ENCODE peak calls at places on chromosome 1, in seven cellular contexts. X is mucosa of descending colon, U is brain microvascular endothelial cell, B is GM06990, P is fibroblast of pulmonary artery, S is upper lobe of right lung, D is Peyer's patch. T is an unnamed sample.

GRCh38 chr1:91730781-91731732 is 154.9 kb downstream of the TGFBR3 start:
- DNase-seq in P (peak), B (no peak), D (no peak), X (no peak), S (peak), U (no peak), T (peak)

GRCh38 chr1:119338004-119338403 is 30.6 kb upstream of the HAO2 start:
- DNase-seq in P (no peak), X (no peak), U (no peak), B (no peak), D (no peak), S (no peak), T (no peak)

GRCh38 chr1:87958201-87958600 is 629.5 kb downstream of the LMO4 start:
- DNase-seq in B (no peak), U (no peak), D (no peak), X (no peak), P (no peak), S (no peak), T (no peak)

GRCh38 chr1:84936116-84936810 is 43.3 kb upstream of the LPAR3 start:
- DNase-seq in P (peak), D (no peak), U (peak), S (no peak), B (no peak), X (peak), T (peak)

GRCh38 chr1:7281821-7282220 is 489.3 kb upstream of the VAMP3 start:
- DNase-seq in B (no peak), S (no peak), D (no peak), U (peak), X (no peak), P (peak), T (no peak)

GRCh38 chr1:187516874-187517273 is 688.1 kb downstream of the PLA2G4A start:
- DNase-seq in S (no peak), D (no peak), B (no peak), X (no peak), P (no peak), U (no peak), T (no peak)

GRCh38 chr1:55937840-55938375 is 641.5 kb downstream of the PLPP3 start:
- DNase-seq in X (no peak), B (no peak), U (no peak), D (no peak), P (no peak), S (no peak), T (no peak)

GRCh38 chr1:151165281-151165737 is 393 bp downstream of the LYSMD1 start:
- DNase-seq in D (no peak), P (no peak), S (peak), B (no peak), X (peak), U (peak), T (peak)

GRCh38 chr1:189697113-189697512 is 780.6 kb downstream of the BRINP3 start:
- DNase-seq in D (no peak), U (no peak), S (no peak), X (no peak), P (no peak), B (no peak), T (no peak)

DNA sequence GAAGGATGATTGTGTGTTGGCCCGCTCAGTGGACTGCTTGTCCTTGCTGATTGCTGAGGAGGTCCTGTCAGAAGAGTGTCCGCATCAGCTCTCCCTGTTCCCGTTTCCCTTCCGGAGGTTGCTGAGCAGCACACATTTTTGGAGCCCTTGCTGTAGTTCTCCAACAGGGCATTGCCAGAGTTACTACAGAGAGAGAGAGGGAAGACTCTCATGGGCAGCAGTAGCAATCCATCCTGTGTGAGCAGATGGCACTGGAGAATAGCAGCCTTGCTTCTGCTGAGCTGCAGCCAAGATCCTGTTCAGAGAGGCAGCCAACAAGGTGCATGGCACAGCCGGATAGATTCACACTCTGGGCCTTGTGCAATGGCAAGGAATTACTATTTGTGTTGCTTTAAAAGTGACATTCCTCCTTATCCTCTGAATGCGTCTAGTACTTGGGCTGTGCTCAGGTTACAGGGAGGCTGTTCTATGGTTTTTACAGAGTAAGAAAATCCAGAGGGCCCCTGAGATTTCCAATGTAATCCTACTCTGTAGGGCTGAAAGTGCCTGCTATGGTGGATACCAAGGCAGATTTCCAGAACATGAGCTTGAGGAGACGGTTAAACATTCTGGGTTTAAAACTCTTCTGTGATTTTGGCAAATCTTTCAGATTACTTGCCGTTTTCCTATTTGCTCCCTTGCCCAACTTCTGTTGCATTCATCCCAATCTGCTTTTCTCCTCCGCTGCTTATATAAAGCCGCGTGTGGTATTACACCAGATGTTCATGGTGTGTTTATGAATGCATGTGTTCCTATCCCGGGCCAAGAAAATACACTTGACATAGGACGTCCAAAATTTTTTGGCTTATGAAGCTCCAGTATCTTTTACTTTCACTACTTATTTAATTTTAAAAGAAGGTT is 27.4 kb downstream of the AK4 start:
- DNase-seq in U (peak), D (no peak), P (peak), X (no peak), B (no peak), S (no peak), T (no peak)
- H3K4me3 ChIP-seq in U (no peak), D (no peak), P (no peak), X (no peak), B (no peak), S (no peak), T (no peak)

DNA sequence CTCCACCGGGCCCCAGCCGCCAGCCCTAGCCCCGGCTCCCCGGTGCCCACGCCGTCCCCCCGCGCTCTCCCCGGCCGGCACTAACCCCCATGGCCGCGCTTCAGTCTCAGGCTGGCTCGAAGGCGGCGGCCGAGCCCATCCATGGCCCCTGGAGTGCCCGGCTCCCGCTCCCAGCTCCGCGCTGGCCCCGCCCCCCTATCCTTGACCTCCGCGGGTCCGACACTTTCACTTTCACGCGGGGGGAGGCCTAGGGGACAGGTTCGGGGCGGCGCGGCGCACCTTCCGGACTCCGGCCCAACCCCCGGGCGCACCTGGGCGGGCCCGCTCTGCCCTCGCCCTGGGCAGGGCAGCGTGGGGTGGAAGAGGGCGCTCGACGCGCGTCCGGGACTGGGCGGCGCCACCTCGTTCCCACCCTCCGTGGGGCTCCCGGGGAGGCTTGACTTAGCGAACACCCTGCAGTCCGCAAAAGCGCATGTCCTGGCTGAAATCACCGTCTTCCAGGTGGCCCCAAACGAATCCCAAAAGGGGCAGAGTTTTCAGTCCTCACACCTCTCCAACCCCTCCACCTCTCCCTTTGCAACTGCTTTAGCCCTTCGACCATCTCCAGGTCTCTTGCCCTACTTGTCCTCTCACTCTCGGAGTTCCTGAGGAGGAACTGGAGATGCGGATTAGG is 3.9 kb upstream of the DENND2D start:
- DNase-seq in X (peak), B (peak), D (peak), P (no peak), U (no peak), S (peak), T (peak)
- H3K4me3 ChIP-seq in X (peak), B (peak), D (peak), P (peak), U (peak), S (peak), T (peak)

GRCh38 chr1:180631197-180631765 is 541 bp upstream of the XPR1 start:
- DNase-seq in S (no peak), B (peak), P (no peak), X (peak), D (no peak), U (no peak), T (no peak)

GRCh38 chr1:180631766-180632325 is at the start of gene XPR1:
- DNase-seq in P (peak), S (peak), U (peak), D (peak), B (peak), X (peak), T (peak)

GRCh38 chr1:180630408-180631196 is 1.2 kb upstream of the XPR1 start:
- DNase-seq in S (no peak), X (no peak), P (no peak), U (no peak), B (no peak), D (no peak), T (no peak)

GRCh38 chr1:180632326-180633088 is 685 bp downstream of the XPR1 start:
- DNase-seq in D (peak), B (no peak), P (no peak), S (peak), U (no peak), X (peak), T (peak)

GRCh38 chr1:180633092-180634045 is 1.5 kb downstream of the XPR1 start:
- DNase-seq in B (no peak), X (no peak), S (no peak), P (peak), D (no peak), U (no peak), T (no peak)
- H3K4me3 ChIP-seq in B (peak), X (no peak), S (peak), P (peak), D (no peak), U (no peak), T (peak)

DNA sequence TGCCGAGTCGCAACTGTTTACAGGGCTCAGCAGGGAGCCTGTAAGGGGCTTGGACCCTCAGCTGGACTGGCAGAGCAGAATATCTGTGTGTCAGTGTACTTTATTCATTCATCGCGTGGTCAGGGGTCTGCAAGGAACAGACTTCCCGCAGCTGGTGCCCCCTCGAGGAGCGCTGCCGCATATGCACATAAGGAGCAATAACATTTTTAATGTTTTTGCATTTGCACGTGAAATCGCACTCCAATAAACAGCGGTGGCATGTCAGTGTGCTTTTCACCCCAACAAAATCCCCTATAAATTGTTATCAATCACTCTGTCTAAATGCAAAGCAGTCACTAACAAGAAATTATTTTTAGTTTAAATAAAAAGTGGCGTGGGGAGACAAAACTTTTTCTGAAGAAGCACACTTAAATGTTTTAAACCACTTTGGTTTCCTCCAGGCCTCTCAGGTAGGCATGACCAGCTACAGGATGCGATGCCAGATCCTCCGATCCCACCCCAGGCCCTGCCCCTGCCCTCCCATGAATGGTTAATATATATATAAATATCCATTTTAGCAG is 3.5 kb downstream of the FMO1 start:
- DNase-seq in D (peak), U (peak), B (no peak), S (no peak), P (peak), X (peak), T (no peak)
- H3K4me3 ChIP-seq in D (peak), U (peak), B (peak), S (peak), P (peak), X (no peak), T (peak)

GRCh38 chr1:35573776-35574654 is 901 bp downstream of the TFAP2E start:
- DNase-seq in B (no peak), S (peak), U (no peak), X (no peak), P (no peak), D (no peak), T (no peak)
- H3K4me3 ChIP-seq in B (no peak), S (peak), U (peak), X (no peak), P (peak), D (no peak), T (peak)

GRCh38 chr1:243422362-243422761 is 166.5 kb downstream of the SDCCAG8 start:
- DNase-seq in B (no peak), P (no peak), U (no peak), D (no peak), S (no peak), X (no peak), T (no peak)

GRCh38 chr1:243420369-243420768 is 164.5 kb downstream of the SDCCAG8 start:
- DNase-seq in U (no peak), B (no peak), P (no peak), D (no peak), S (no peak), X (no peak), T (no peak)

GRCh38 chr1:243416510-243416909 is 160.7 kb downstream of the SDCCAG8 start:
- DNase-seq in D (no peak), B (no peak), X (no peak), S (no peak), U (no peak), P (no peak), T (no peak)

GRCh38 chr1:243421784-243422183 is 165.9 kb downstream of the SDCCAG8 start:
- DNase-seq in U (peak), P (peak), D (no peak), B (no peak), X (peak), S (no peak), T (peak)

DNA sequence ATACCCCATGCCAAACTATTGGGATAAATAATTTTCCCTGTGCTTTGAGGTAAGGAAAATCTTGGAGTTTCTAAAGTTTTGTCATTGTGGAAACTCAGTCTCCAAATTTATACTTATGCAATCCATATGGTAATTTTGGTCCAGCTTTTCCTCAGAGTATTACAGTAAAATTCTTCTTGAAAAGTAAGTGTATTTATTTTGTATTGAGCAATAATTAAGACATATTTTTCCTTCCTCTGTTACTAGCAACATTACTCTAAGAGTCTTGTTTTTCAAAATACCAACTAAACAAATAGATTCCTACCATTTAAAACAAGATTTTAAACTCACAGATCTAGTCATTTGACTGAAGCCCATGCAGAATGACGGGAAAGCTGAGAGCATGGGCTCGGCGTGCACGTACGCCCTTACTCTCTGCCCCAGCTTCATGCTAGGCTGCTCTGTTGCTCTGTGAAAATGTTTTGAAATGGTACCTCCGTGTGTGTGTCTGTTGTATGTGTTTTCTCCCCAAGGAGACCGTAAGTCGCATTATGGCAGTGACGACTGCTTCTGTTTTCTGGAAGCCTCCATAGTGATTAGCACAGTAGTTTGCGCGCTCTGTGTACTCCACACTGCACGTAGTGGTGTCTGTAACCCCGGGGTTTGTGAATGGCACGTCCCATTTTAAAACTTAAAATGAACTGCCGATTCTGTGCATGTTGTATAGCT is 165.3 kb downstream of the SDCCAG8 start:
- DNase-seq in D (no peak), U (no peak), B (no peak), X (no peak), P (peak), S (no peak), T (no peak)
- H3K4me3 ChIP-seq in D (no peak), U (peak), B (no peak), X (no peak), P (peak), S (no peak), T (no peak)

GRCh38 chr1:153985341-153985912 is 712 bp downstream of the RAB13 start:
- DNase-seq in S (no peak), D (no peak), B (no peak), X (no peak), U (peak), P (peak), T (no peak)
- H3K4me3 ChIP-seq in S (peak), D (peak), B (peak), X (no peak), U (peak), P (peak), T (peak)

GRCh38 chr1:25183126-25183980 is 48.9 kb downstream of the SYF2 start:
- DNase-seq in S (no peak), P (no peak), U (no peak), D (no peak), B (no peak), X (no peak), T (no peak)

GRCh38 chr1:25184011-25184762 is 48.1 kb downstream of the SYF2 start:
- DNase-seq in U (no peak), S (no peak), X (no peak), B (no peak), P (no peak), D (no peak), T (no peak)

GRCh38 chr1:25185934-25186333 is 46.4 kb downstream of the SYF2 start:
- DNase-seq in U (no peak), B (no peak), D (no peak), P (no peak), X (no peak), S (peak), T (no peak)

GRCh38 chr1:25190260-25190659 is 42.0 kb downstream of the SYF2 start:
- DNase-seq in S (no peak), P (no peak), D (no peak), B (no peak), X (no peak), U (no peak), T (no peak)

DNA sequence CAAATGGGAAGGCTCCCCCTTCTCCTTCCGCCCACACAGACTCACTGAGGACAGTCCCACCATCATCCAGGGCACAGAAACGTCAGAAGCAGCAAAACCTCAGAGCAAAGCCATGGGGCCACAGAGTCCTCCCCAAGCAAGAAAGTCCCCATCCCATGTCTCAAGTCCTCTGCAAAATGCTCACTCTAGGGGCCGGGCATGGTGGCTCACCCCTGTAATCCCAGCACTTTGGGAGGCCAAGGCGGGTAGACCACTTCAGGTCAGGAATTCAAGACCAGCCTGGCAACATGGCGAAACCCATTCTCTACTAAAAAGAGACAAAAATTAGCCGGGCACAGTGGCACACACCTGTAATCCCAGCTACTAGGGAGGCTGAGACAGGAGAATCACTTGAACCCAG is 45.7 kb downstream of the SYF2 start:
- DNase-seq in B (no peak), U (no peak), S (no peak), P (no peak), X (no peak), D (no peak), T (no peak)
- H3K4me3 ChIP-seq in B (no peak), U (no peak), S (no peak), P (no peak), X (no peak), D (no peak), T (no peak)

GRCh38 chr1:39110882-39111281 is 84.7 kb downstream of the NDUFS5 start:
- DNase-seq in U (no peak), X (no peak), P (peak), B (no peak), S (no peak), D (no peak), T (no peak)
- H3K4me3 ChIP-seq in U (no peak), X (no peak), P (no peak), B (no peak), S (no peak), D (no peak), T (no peak)

T was measured in prostate gland.